ENCODE peak calls at places on chromosomes 11 and 22, in four cellular contexts. One of them, this sample, is unnamed.

GRCh38 chr11:2312232-2313042 is 10.6 kb downstream of the TSPAN32 start:
- DNase-seq in left ventricle myocardium inferior: no peak
- DNase-seq in OCI-LY7: no peak
- DNase-seq in thoracic aorta: no peak
- DNase-seq in this sample: no peak

GRCh38 chr11:114785820-114786219 is 107.5 kb downstream of the NXPE2 start:
- DNase-seq in left ventricle myocardium inferior: no peak
- DNase-seq in OCI-LY7: no peak
- DNase-seq in thoracic aorta: no peak
- DNase-seq in this sample: no peak

GRCh38 chr11:74520316-74520715 is 26.8 kb upstream of the LIPT2 start:
- DNase-seq in left ventricle myocardium inferior: no peak
- DNase-seq in OCI-LY7: no peak
- DNase-seq in thoracic aorta: no peak
- DNase-seq in this sample: no peak

GRCh38 chr22:37401861-37402506 is 25.3 kb downstream of the ELFN2 start:
- DNase-seq in left ventricle myocardium inferior: no peak
- DNase-seq in OCI-LY7: no peak
- DNase-seq in thoracic aorta: no peak
- DNase-seq in this sample: no peak

GRCh38 chr11:77475206-77475605 is 1.3 kb upstream of the PAK1 start:
- DNase-seq in left ventricle myocardium inferior: no peak
- DNase-seq in OCI-LY7: no peak
- DNase-seq in thoracic aorta: no peak
- DNase-seq in this sample: no peak

GRCh38 chr11:129750343-129751292 is 65.0 kb upstream of the TMEM45B start:
- DNase-seq in left ventricle myocardium inferior: peak
- DNase-seq in OCI-LY7: peak
- DNase-seq in thoracic aorta: no peak
- DNase-seq in this sample: peak

GRCh38 chr11:120554771-120555432 is 43.4 kb downstream of the GRIK4 start:
- DNase-seq in left ventricle myocardium inferior: no peak
- DNase-seq in OCI-LY7: peak
- DNase-seq in thoracic aorta: no peak
- DNase-seq in this sample: no peak

GRCh38 chr22:36113121-36113520 is 47.4 kb downstream of the APOL3 start:
- DNase-seq in left ventricle myocardium inferior: no peak
- DNase-seq in OCI-LY7: no peak
- DNase-seq in thoracic aorta: no peak
- DNase-seq in this sample: no peak

GRCh38 chr11:126347751-126348628 is 7.5 kb upstream of the ST3GAL4 start:
- DNase-seq in left ventricle myocardium inferior: no peak
- DNase-seq in OCI-LY7: no peak
- DNase-seq in thoracic aorta: no peak
- DNase-seq in this sample: no peak

GRCh38 chr11:19039409-19039808 is 21.1 kb downstream of the MRGPRX2 start:
- DNase-seq in left ventricle myocardium inferior: no peak
- DNase-seq in OCI-LY7: no peak
- DNase-seq in thoracic aorta: no peak
- DNase-seq in this sample: no peak

GRCh38 chr11:61120865-61121831 is 18.9 kb downstream of the CD5 start:
- DNase-seq in left ventricle myocardium inferior: peak
- DNase-seq in OCI-LY7: no peak
- DNase-seq in thoracic aorta: no peak
- DNase-seq in this sample: no peak

GRCh38 chr11:1866776-1867175 is 13.9 kb downstream of the LSP1 start:
- DNase-seq in left ventricle myocardium inferior: peak
- DNase-seq in OCI-LY7: no peak
- DNase-seq in thoracic aorta: no peak
- DNase-seq in this sample: peak

GRCh38 chr11:76391039-76391438 is 9.9 kb downstream of the GVQW3 start:
- DNase-seq in left ventricle myocardium inferior: no peak
- DNase-seq in OCI-LY7: no peak
- DNase-seq in thoracic aorta: no peak
- DNase-seq in this sample: no peak

GRCh38 chr11:28822596-28822995 is 714.4 kb downstream of the METTL15 start:
- DNase-seq in left ventricle myocardium inferior: no peak
- DNase-seq in OCI-LY7: no peak
- DNase-seq in thoracic aorta: no peak
- DNase-seq in this sample: no peak

DNA sequence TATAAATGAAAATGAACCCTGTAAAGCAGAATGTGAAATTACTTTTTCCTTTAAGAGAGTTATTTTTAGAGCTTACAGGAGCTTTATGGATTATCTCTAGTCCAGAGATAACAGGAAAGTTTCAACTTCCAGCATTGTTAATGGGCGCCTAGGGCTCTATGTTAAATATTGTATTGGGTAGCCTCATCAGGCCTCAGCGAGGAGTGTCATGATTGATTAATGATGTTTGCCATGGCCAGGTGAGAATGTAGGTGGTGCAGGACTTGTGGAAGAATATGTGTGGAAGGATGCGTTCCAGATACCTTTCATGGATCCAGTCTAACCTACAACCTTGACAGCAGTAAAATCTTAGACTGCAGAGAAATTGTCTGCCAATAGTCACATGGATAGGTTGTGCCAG is 50.6 kb downstream of the ME3 start:
- DNase-seq in left ventricle myocardium inferior: no peak
- DNase-seq in OCI-LY7: no peak
- DNase-seq in thoracic aorta: no peak
- DNase-seq in this sample: no peak
- H3K27ac ChIP-seq in left ventricle myocardium inferior: peak
- H3K27ac ChIP-seq in OCI-LY7: no peak
- H3K27ac ChIP-seq in thoracic aorta: peak
- H3K27ac ChIP-seq in this sample: no peak

DNA sequence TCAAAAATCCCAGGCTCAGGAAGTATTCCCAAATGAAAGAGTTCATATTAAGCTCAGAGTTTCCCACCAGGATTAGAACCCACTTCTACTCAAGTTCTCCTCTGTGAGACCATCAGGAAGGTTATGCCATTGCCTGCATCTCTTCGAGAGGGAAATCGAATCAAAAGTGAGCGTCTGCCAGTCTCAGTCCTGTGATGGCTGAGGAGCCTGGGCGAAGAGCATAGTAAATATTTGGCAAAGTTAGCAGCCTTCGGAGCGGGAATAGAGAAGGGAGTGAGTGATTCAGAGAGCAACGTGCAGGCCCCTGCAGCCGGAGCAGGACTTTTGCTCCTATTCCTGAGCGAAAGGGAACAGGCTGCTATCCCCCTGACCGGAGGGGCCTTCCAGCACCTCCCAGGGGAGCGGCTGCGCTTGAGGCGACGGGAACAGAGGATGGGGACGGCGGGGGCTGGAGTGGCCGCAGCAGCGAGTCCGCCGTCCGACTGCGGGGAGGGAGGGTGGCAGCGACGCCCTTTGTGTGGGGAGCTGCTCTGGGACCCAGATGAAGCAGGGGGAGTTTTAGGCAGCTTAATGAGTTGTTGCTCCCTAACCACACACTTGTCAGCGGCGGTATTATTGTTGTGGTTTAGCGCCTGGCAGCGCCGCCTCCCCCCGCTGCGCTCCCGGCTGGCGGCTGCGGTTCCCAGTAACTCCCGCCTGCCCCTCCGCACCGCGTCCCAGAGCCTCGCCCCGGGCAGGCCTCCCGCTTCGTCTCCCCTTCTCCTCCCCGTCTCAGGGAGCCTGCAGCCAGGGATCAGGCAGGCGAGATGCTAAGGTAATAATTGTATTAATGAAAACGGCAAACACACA is 21.7 kb upstream of the NRGN start:
- DNase-seq in left ventricle myocardium inferior: peak
- DNase-seq in OCI-LY7: no peak
- DNase-seq in thoracic aorta: no peak
- DNase-seq in this sample: peak
- H3K4me3 ChIP-seq in left ventricle myocardium inferior: peak
- H3K4me3 ChIP-seq in OCI-LY7: no peak
- H3K4me3 ChIP-seq in thoracic aorta: peak
- H3K4me3 ChIP-seq in this sample: peak

GRCh38 chr11:93732237-93732892 is 8.9 kb downstream of the TAF1D start:
- DNase-seq in left ventricle myocardium inferior: no peak
- DNase-seq in OCI-LY7: no peak
- DNase-seq in thoracic aorta: no peak
- DNase-seq in this sample: no peak

GRCh38 chr11:93728792-93729128 is 12.5 kb downstream of the TAF1D start:
- DNase-seq in left ventricle myocardium inferior: no peak
- DNase-seq in OCI-LY7: peak
- DNase-seq in thoracic aorta: no peak
- DNase-seq in this sample: no peak

GRCh38 chr11:93729129-93729616 is 12.1 kb downstream of the TAF1D start:
- DNase-seq in left ventricle myocardium inferior: no peak
- DNase-seq in OCI-LY7: no peak
- DNase-seq in thoracic aorta: no peak
- DNase-seq in this sample: no peak

GRCh38 chr11:93727985-93728791 is 13.1 kb downstream of the TAF1D start:
- DNase-seq in left ventricle myocardium inferior: no peak
- DNase-seq in OCI-LY7: peak
- DNase-seq in thoracic aorta: no peak
- DNase-seq in this sample: no peak

GRCh38 chr11:93730108-93731107 is 10.9 kb downstream of the TAF1D start:
- DNase-seq in left ventricle myocardium inferior: no peak
- DNase-seq in OCI-LY7: no peak
- DNase-seq in thoracic aorta: no peak
- DNase-seq in this sample: no peak
- H3K27ac ChIP-seq in left ventricle myocardium inferior: no peak
- H3K27ac ChIP-seq in OCI-LY7: no peak
- H3K27ac ChIP-seq in thoracic aorta: no peak
- H3K27ac ChIP-seq in this sample: no peak

GRCh38 chr22:27796829-27797792 is 4.4 kb downstream of the MN1 start:
- DNase-seq in left ventricle myocardium inferior: no peak
- DNase-seq in OCI-LY7: no peak
- DNase-seq in thoracic aorta: no peak
- DNase-seq in this sample: no peak
- H3K4me3 ChIP-seq in left ventricle myocardium inferior: peak
- H3K4me3 ChIP-seq in OCI-LY7: no peak
- H3K4me3 ChIP-seq in thoracic aorta: peak
- H3K4me3 ChIP-seq in this sample: peak

This sample was measured in psoas muscle.